ENCODE peak calls at places on chromosomes 13 and 19, in eight cellular contexts. W is spleen, J is prostate gland, M is endothelial cell of umbilical vein, B is H1, Y is HCT116, O is suprapubic skin, A is stomach. X is an unnamed sample.

GRCh38 chr13:37192986-37193385 is 87.5 kb upstream of the CSNK1A1L start:
- DNase-seq in W (no peak), J (no peak), M (no peak), B (no peak), Y (no peak), O (no peak), A (no peak), X (no peak)

GRCh38 chr13:85728831-85729230 is 70.4 kb downstream of the SLITRK6 start:
- DNase-seq in W (no peak), J (no peak), M (no peak), B (no peak), Y (no peak), O (no peak), A (no peak), X (no peak)

GRCh38 chr19:7869910-7870511 is 4.2 kb downstream of the PRR36 start:
- DNase-seq in W (peak), J (no peak), M (peak), B (peak), Y (peak), O (peak), A (peak), X (no peak)

GRCh38 chr19:3506384-3507340 is 551 bp downstream of the FZR1 start:
- DNase-seq in W (no peak), J (peak), M (peak), B (no peak), Y (no peak), O (peak), A (peak), X (peak)

GRCh38 chr19:50380137-50380536 is 3.9 kb downstream of the NR1H2 start:
- DNase-seq in W (peak), J (no peak), M (no peak), B (no peak), Y (no peak), O (no peak), A (no peak), X (no peak)

GRCh38 chr13:28719656-28720055 is 886 bp upstream of the SLC46A3 start:
- DNase-seq in W (no peak), J (no peak), M (no peak), B (no peak), Y (no peak), O (no peak), A (no peak), X (no peak)

GRCh38 chr13:113442985-113443362 is 10.3 kb downstream of the ADPRHL1 start:
- DNase-seq in W (no peak), J (no peak), M (no peak), B (no peak), Y (no peak), O (no peak), A (no peak), X (no peak)

GRCh38 chr19:7852851-7853759 is 21.1 kb downstream of the PRR36 start:
- DNase-seq in W (peak), J (peak), M (peak), B (peak), Y (peak), O (peak), A (peak), X (no peak)

GRCh38 chr13:28355046-28355821 is 139.7 kb downstream of the FLT1 start:
- DNase-seq in W (no peak), J (no peak), M (no peak), B (no peak), Y (no peak), O (no peak), A (no peak), X (no peak)

GRCh38 chr13:25224151-25224550 is 52.1 kb upstream of the AMER2 start:
- DNase-seq in W (no peak), J (no peak), M (no peak), B (no peak), Y (no peak), O (peak), A (no peak), X (no peak)

GRCh38 chr19:5643060-5643459 is 20.2 kb downstream of the SAFB start:
- DNase-seq in W (no peak), J (no peak), M (no peak), B (no peak), Y (no peak), O (peak), A (no peak), X (no peak)

GRCh38 chr13:36712785-36713184 is 39.0 kb downstream of the SERTM1 start:
- DNase-seq in W (no peak), J (no peak), M (no peak), B (no peak), Y (no peak), O (no peak), A (no peak), X (no peak)

GRCh38 chr13:107351305-107351704 is 783.4 kb upstream of the ARGLU1 start:
- DNase-seq in W (no peak), J (no peak), M (peak), B (no peak), Y (no peak), O (no peak), A (no peak), X (no peak)

GRCh38 chr19:31329819-31330218 is 19.4 kb downstream of the TSHZ3 start:
- DNase-seq in W (no peak), J (no peak), M (peak), B (no peak), Y (no peak), O (no peak), A (no peak), X (no peak)
- TF ChIP-seq POLR2AphosphoS5 in W (no peak), J (no peak), M (no peak), B (no peak), Y (no peak), O (no peak), A (no peak), X (no peak)

GRCh38 chr19:36258028-36258875 is 43.3 kb downstream of the ZNF146 start:
- DNase-seq in W (no peak), J (no peak), M (no peak), B (no peak), Y (no peak), O (no peak), A (no peak), X (no peak)
- H3K4me3 ChIP-seq in W (no peak), J (peak), M (no peak), B (no peak), Y (no peak), O (peak), A (peak), X (peak)

GRCh38 chr13:110258876-110259631 is 47.9 kb downstream of the COL4A1 start:
- DNase-seq in W (no peak), J (no peak), M (peak), B (no peak), Y (no peak), O (no peak), A (no peak), X (no peak)
- TF ChIP-seq POLR2AphosphoS5 in W (no peak), J (no peak), M (peak), B (no peak), Y (no peak), O (no peak), A (no peak), X (no peak)

GRCh38 chr19:52585101-52585500 is 15.0 kb downstream of the ZNF701 start:
- DNase-seq in W (no peak), J (no peak), M (no peak), B (no peak), Y (no peak), O (no peak), A (no peak), X (no peak)
- H3K4me3 ChIP-seq in W (no peak), J (no peak), M (no peak), B (no peak), Y (no peak), O (peak), A (peak), X (no peak)

GRCh38 chr13:65964672-65965071 is 1265.5 kb downstream of the PCDH9 start:
- DNase-seq in W (no peak), J (no peak), M (peak), B (no peak), Y (no peak), O (no peak), A (no peak), X (no peak)
- TF ChIP-seq POLR2AphosphoS5 in W (no peak), J (no peak), M (no peak), B (no peak), Y (no peak), O (no peak), A (no peak), X (no peak)

DNA sequence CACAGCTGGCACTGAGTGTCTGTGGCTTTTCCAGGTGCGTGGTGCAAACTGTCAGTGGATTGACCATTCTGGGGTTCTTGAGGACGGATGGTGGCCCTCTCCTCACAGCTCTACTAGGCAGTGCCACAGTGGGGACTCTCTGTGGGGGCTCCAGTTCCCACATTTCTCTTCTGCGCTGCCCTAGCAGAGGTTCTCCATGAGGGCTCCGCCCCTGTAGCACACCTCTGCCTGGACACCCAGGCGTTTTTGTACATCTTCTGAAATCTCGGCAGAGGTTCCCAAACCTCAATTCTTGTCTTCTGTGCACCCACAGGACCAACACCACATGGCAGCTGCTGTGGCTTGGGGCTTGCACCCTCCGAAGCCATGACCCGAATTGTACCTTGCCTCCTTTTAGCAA is 9.2 kb downstream of the ZNF627 start:
- DNase-seq in W (no peak), J (no peak), M (no peak), B (no peak), Y (no peak), O (no peak), A (no peak), X (peak)
- H3K4me3 ChIP-seq in W (no peak), J (no peak), M (no peak), B (no peak), Y (no peak), O (no peak), A (no peak), X (no peak)

DNA sequence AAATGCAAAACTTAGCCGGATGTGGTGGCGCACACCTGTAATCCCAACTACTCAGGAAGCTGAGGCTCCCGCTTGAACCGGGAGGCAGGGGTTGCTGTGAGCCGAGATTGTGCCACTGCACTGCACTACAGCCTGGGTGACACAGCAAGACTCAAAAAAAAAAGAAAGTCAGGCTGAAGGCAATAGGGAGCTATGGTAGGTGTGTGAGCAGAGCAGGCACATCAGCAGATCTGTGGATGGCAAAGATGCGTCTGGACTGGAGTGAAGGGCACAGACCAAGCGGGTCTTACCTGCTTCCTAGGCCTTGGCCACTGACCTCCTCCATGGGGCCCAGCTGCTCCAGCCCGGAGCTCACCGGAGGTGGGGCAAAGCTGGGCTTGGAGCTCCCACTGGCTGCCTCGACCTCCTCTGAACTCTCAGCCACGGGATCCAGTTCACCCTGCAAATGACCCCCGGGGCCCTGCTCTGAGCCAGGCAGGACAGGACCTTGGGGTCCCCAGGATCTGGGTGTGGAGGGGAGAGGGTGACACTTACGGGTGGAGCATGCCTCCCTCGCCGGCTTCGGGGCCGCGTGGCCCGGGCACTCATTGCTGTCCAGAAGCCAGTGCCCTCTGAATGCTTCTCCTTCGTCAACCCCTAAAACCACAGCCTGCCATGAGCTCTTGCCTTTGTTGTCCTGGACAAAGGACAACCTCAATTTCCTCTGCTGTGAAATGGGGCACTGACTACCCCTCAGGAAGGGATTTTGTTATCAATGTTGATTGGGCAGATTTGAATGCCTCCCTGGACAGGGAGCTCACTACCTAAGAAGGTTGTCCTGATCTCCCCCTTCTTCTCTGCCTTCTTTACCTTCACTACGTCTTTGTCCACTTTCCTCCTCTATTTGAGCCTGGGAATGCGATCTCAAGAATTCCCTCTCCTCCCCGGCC is 569 bp downstream of the USHBP1 start:
- DNase-seq in W (no peak), J (no peak), M (no peak), B (no peak), Y (no peak), O (no peak), A (no peak), X (no peak)
- TF ChIP-seq POLR2AphosphoS5 in W (no peak), J (no peak), M (no peak), B (no peak), Y (no peak), O (no peak), A (no peak), X (no peak)